ENCODE peak calls at places on chromosomes 1 and 21, in ten cellular contexts. One of them, this sample, is unnamed.
A peak's percentile ranks its signal among the peaks of the same experiment; 100 is the strongest.

GRCh38 chr21:37562920-37563640 is 196.5 kb downstream of the DYRK1A start:
- DNase-seq in thoracic aorta: no peak
- DNase-seq in dorsolateral prefrontal cortex: no peak
- DNase-seq in WERI-Rb-1: no peak
- DNase-seq in heart left ventricle: no peak
- DNase-seq in HCT116: no peak
- DNase-seq in kidney epithelial cell: no peak
- DNase-seq in fibroblast of lung: no peak
- DNase-seq in AG04450: no peak
- DNase-seq in mammary epithelial cell: no peak
- DNase-seq in this sample: no peak

GRCh38 chr1:19232526-19232851 is 18.8 kb downstream of the EMC1 start:
- DNase-seq in thoracic aorta: no peak
- DNase-seq in dorsolateral prefrontal cortex: no peak
- DNase-seq in WERI-Rb-1: no peak
- DNase-seq in heart left ventricle: peak; percentile 39
- DNase-seq in HCT116: no peak
- DNase-seq in kidney epithelial cell: no peak
- DNase-seq in fibroblast of lung: peak; percentile 37
- DNase-seq in AG04450: peak; percentile 27
- DNase-seq in mammary epithelial cell: no peak
- DNase-seq in this sample: no peak

GRCh38 chr1:28002600-28002999 is 42.8 kb downstream of the XKR8 start:
- DNase-seq in thoracic aorta: no peak
- DNase-seq in dorsolateral prefrontal cortex: no peak
- DNase-seq in WERI-Rb-1: no peak
- DNase-seq in heart left ventricle: no peak
- DNase-seq in HCT116: no peak
- DNase-seq in kidney epithelial cell: no peak
- DNase-seq in fibroblast of lung: no peak
- DNase-seq in AG04450: no peak
- DNase-seq in mammary epithelial cell: no peak
- DNase-seq in this sample: no peak

GRCh38 chr1:83857108-83857507 is 141.8 kb downstream of the TTLL7 start:
- DNase-seq in thoracic aorta: no peak
- DNase-seq in dorsolateral prefrontal cortex: no peak
- DNase-seq in WERI-Rb-1: no peak
- DNase-seq in heart left ventricle: no peak
- DNase-seq in HCT116: no peak
- DNase-seq in kidney epithelial cell: no peak
- DNase-seq in fibroblast of lung: peak; percentile 24
- DNase-seq in AG04450: no peak
- DNase-seq in mammary epithelial cell: no peak
- DNase-seq in this sample: peak; percentile 25

GRCh38 chr1:224592636-224593579 is 23.2 kb upstream of the CNIH3 start:
- DNase-seq in thoracic aorta: no peak
- DNase-seq in dorsolateral prefrontal cortex: no peak
- DNase-seq in WERI-Rb-1: no peak
- DNase-seq in heart left ventricle: no peak
- DNase-seq in HCT116: no peak
- DNase-seq in kidney epithelial cell: peak; percentile 86
- DNase-seq in fibroblast of lung: peak; percentile 97
- DNase-seq in AG04450: peak; percentile 63
- DNase-seq in mammary epithelial cell: peak; percentile 88
- DNase-seq in this sample: peak; percentile 63

GRCh38 chr1:236734141-236734765 is 48.0 kb downstream of the ACTN2 start:
- DNase-seq in thoracic aorta: no peak
- DNase-seq in dorsolateral prefrontal cortex: no peak
- DNase-seq in WERI-Rb-1: no peak
- DNase-seq in heart left ventricle: no peak
- DNase-seq in HCT116: no peak
- DNase-seq in kidney epithelial cell: peak; percentile 10
- DNase-seq in fibroblast of lung: peak; percentile 9
- DNase-seq in AG04450: no peak
- DNase-seq in mammary epithelial cell: peak; percentile 11
- DNase-seq in this sample: peak; percentile 56

GRCh38 chr21:29372063-29372802 is 73.5 kb downstream of the BACH1 start:
- DNase-seq in thoracic aorta: peak; percentile 21
- DNase-seq in dorsolateral prefrontal cortex: no peak
- DNase-seq in WERI-Rb-1: peak; percentile 72
- DNase-seq in heart left ventricle: peak; percentile 57
- DNase-seq in HCT116: peak; percentile 67
- DNase-seq in kidney epithelial cell: no peak
- DNase-seq in fibroblast of lung: peak; percentile 75
- DNase-seq in AG04450: peak; percentile 66
- DNase-seq in mammary epithelial cell: peak; percentile 52
- DNase-seq in this sample: peak; percentile 69

GRCh38 chr1:13600762-13601483 is 17.3 kb downstream of the PDPN start:
- DNase-seq in thoracic aorta: no peak
- DNase-seq in dorsolateral prefrontal cortex: no peak
- DNase-seq in WERI-Rb-1: no peak
- DNase-seq in heart left ventricle: peak; percentile 23
- DNase-seq in HCT116: no peak
- DNase-seq in kidney epithelial cell: no peak
- DNase-seq in fibroblast of lung: no peak
- DNase-seq in AG04450: no peak
- DNase-seq in mammary epithelial cell: no peak
- DNase-seq in this sample: peak; percentile 65

GRCh38 chr1:59678809-59679228 is 135.9 kb upstream of the HOOK1 start:
- DNase-seq in thoracic aorta: no peak
- DNase-seq in dorsolateral prefrontal cortex: no peak
- DNase-seq in WERI-Rb-1: peak; percentile 32
- DNase-seq in heart left ventricle: no peak
- DNase-seq in HCT116: peak; percentile 28
- DNase-seq in kidney epithelial cell: peak; percentile 99
- DNase-seq in fibroblast of lung: peak; percentile 100
- DNase-seq in AG04450: peak; percentile 90
- DNase-seq in mammary epithelial cell: peak; percentile 96
- DNase-seq in this sample: peak; percentile 84

GRCh38 chr1:241079018-241079417 is 278.0 kb downstream of the RGS7 start:
- DNase-seq in thoracic aorta: no peak
- DNase-seq in dorsolateral prefrontal cortex: no peak
- DNase-seq in WERI-Rb-1: no peak
- DNase-seq in heart left ventricle: no peak
- DNase-seq in HCT116: no peak
- DNase-seq in kidney epithelial cell: no peak
- DNase-seq in fibroblast of lung: no peak
- DNase-seq in AG04450: no peak
- DNase-seq in mammary epithelial cell: no peak
- DNase-seq in this sample: no peak

GRCh38 chr1:96596226-96596625 is 125.4 kb upstream of the PTBP2 start:
- DNase-seq in thoracic aorta: no peak
- DNase-seq in dorsolateral prefrontal cortex: no peak
- DNase-seq in WERI-Rb-1: peak; percentile 61
- DNase-seq in heart left ventricle: no peak
- DNase-seq in HCT116: peak; percentile 55
- DNase-seq in kidney epithelial cell: no peak
- DNase-seq in fibroblast of lung: peak; percentile 13
- DNase-seq in AG04450: no peak
- DNase-seq in mammary epithelial cell: peak; percentile 21
- DNase-seq in this sample: peak; percentile 18

GRCh38 chr1:226568077-226568831 is 19.7 kb downstream of the STUM start:
- DNase-seq in thoracic aorta: no peak
- DNase-seq in dorsolateral prefrontal cortex: no peak
- DNase-seq in WERI-Rb-1: no peak
- DNase-seq in heart left ventricle: no peak
- DNase-seq in HCT116: peak; percentile 6
- DNase-seq in kidney epithelial cell: no peak
- DNase-seq in fibroblast of lung: peak; percentile 9
- DNase-seq in AG04450: no peak
- DNase-seq in mammary epithelial cell: no peak
- DNase-seq in this sample: no peak
- TF ChIP-seq CTCF in thoracic aorta: no peak
- TF ChIP-seq CTCF in dorsolateral prefrontal cortex: no peak
- TF ChIP-seq CTCF in WERI-Rb-1: peak; percentile 42
- TF ChIP-seq CTCF in heart left ventricle: peak; percentile 9
- TF ChIP-seq CTCF in HCT116: peak; percentile 59
- TF ChIP-seq CTCF in kidney epithelial cell: peak; percentile 30
- TF ChIP-seq CTCF in fibroblast of lung: peak; percentile 6
- TF ChIP-seq CTCF in AG04450: peak; percentile 17
- TF ChIP-seq CTCF in mammary epithelial cell: peak; percentile 33
- TF ChIP-seq CTCF in this sample: peak; percentile 14

GRCh38 chr1:113946668-113947387 is 17.7 kb downstream of the HIPK1 start:
- DNase-seq in thoracic aorta: no peak
- DNase-seq in dorsolateral prefrontal cortex: no peak
- DNase-seq in WERI-Rb-1: peak; percentile 62
- DNase-seq in heart left ventricle: no peak
- DNase-seq in HCT116: no peak
- DNase-seq in kidney epithelial cell: no peak
- DNase-seq in fibroblast of lung: peak; percentile 36
- DNase-seq in AG04450: no peak
- DNase-seq in mammary epithelial cell: no peak
- DNase-seq in this sample: no peak
- H3K4me3 ChIP-seq in thoracic aorta: no peak overlapping the region
- H3K4me3 ChIP-seq in dorsolateral prefrontal cortex: no peak overlapping the region
- H3K4me3 ChIP-seq in WERI-Rb-1: peak overlapping the region; percentile 29
- H3K4me3 ChIP-seq in heart left ventricle: no peak overlapping the region
- H3K4me3 ChIP-seq in HCT116: no peak overlapping the region
- H3K4me3 ChIP-seq in kidney epithelial cell: no peak overlapping the region
- H3K4me3 ChIP-seq in fibroblast of lung: no peak overlapping the region
- H3K4me3 ChIP-seq in AG04450: no peak overlapping the region
- H3K4me3 ChIP-seq in mammary epithelial cell: no peak overlapping the region
- H3K4me3 ChIP-seq in this sample: no peak overlapping the region

DNA sequence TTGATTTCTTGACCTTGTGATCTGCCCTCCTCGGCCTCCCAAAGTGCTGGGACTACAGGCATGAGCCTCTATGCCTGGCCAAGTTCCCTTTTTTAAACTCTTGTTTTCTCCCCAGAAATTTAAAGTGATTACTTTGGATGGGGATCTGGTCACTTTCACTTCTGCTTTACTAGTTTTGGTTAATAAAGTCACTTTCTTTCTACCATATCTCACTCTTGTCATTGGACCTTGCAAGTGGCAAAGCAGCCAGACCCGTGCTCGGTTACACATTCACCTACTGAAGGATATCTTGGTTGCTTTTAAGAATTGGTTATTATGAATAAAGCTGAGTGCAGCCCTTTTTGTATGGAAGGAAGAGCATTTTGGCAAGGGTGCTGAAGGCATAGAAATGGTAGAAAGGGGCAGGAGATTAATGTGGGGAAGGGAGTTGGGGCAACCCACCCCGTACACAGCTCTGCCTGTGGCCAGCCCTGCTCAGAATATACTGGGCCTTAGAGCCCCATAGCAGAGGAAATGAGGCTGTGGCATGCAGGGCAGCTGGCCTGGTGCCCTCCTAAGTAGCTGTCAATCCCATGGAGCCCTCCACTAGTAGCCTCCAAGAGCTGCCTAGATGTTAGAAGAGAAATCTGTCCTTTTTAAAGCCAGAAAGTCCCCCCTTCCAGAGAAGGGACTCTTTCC is 40.7 kb downstream of the CD2 start:
- DNase-seq in thoracic aorta: no peak
- DNase-seq in dorsolateral prefrontal cortex: no peak
- DNase-seq in WERI-Rb-1: no peak
- DNase-seq in heart left ventricle: no peak
- DNase-seq in HCT116: no peak
- DNase-seq in kidney epithelial cell: no peak
- DNase-seq in fibroblast of lung: no peak
- DNase-seq in AG04450: no peak
- DNase-seq in mammary epithelial cell: no peak
- DNase-seq in this sample: no peak
- H3K27me3 ChIP-seq in thoracic aorta: no peaks in the 10 kb centered on the region
- H3K27me3 ChIP-seq in dorsolateral prefrontal cortex: peaks cover 8% of the 10 kb centered on the region
- H3K27me3 ChIP-seq in WERI-Rb-1: no peaks in the 10 kb centered on the region
- H3K27me3 ChIP-seq in heart left ventricle: no peaks in the 10 kb centered on the region
- H3K27me3 ChIP-seq in HCT116: no peaks in the 10 kb centered on the region
- H3K27me3 ChIP-seq in kidney epithelial cell: no peaks in the 10 kb centered on the region
- H3K27me3 ChIP-seq in fibroblast of lung: no peaks in the 10 kb centered on the region
- H3K27me3 ChIP-seq in AG04450: no peaks in the 10 kb centered on the region
- H3K27me3 ChIP-seq in mammary epithelial cell: no peaks in the 10 kb centered on the region
- H3K27me3 ChIP-seq in this sample: no peaks in the 10 kb centered on the region

DNA sequence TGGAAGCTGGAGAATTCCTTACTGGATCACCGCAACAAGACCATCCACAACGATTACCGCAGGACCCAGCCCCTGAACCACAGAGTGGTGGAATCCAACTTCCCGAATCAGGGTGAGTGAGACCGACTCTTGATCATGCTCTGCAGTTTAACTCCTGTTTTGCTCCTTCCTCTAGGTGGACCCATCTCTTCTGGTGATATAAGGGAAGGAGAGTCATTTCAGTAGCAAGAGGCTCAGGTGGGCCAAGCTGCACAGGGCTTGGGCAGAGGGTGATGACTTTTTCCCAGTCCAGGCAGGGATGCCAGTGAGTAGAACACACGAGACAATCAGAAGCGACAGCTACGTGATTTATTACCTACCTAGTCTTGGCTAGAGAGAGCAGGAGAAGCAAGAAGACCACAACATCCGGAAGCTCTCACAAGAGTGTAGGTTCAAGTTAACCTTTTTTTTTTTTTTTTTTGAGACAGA is 25.2 kb downstream of the CA6 start:
- DNase-seq in thoracic aorta: no peak
- DNase-seq in dorsolateral prefrontal cortex: no peak
- DNase-seq in WERI-Rb-1: no peak
- DNase-seq in heart left ventricle: no peak
- DNase-seq in HCT116: no peak
- DNase-seq in kidney epithelial cell: no peak
- DNase-seq in fibroblast of lung: no peak
- DNase-seq in AG04450: no peak
- DNase-seq in mammary epithelial cell: no peak
- DNase-seq in this sample: no peak
- TF ChIP-seq CTCF in thoracic aorta: no peak
- TF ChIP-seq CTCF in dorsolateral prefrontal cortex: no peak
- TF ChIP-seq CTCF in WERI-Rb-1: no peak
- TF ChIP-seq CTCF in heart left ventricle: no peak
- TF ChIP-seq CTCF in HCT116: no peak
- TF ChIP-seq CTCF in kidney epithelial cell: no peak
- TF ChIP-seq CTCF in fibroblast of lung: no peak
- TF ChIP-seq CTCF in AG04450: no peak
- TF ChIP-seq CTCF in mammary epithelial cell: no peak
- TF ChIP-seq CTCF in this sample: no peak

GRCh38 chr1:9182784-9183257 is 51.8 kb upstream of the H6PD start:
- DNase-seq in thoracic aorta: no peak
- DNase-seq in dorsolateral prefrontal cortex: no peak
- DNase-seq in WERI-Rb-1: no peak
- DNase-seq in heart left ventricle: no peak
- DNase-seq in HCT116: no peak
- DNase-seq in kidney epithelial cell: no peak
- DNase-seq in fibroblast of lung: no peak
- DNase-seq in AG04450: no peak
- DNase-seq in mammary epithelial cell: no peak
- DNase-seq in this sample: no peak
- H3K4me3 ChIP-seq in thoracic aorta: peak overlapping the region; percentile 97
- H3K4me3 ChIP-seq in dorsolateral prefrontal cortex: peak overlapping the region; percentile 59
- H3K4me3 ChIP-seq in WERI-Rb-1: peak overlapping the region; percentile 79
- H3K4me3 ChIP-seq in heart left ventricle: peak overlapping the region; percentile 58
- H3K4me3 ChIP-seq in HCT116: peak overlapping the region; percentile 86
- H3K4me3 ChIP-seq in kidney epithelial cell: peak overlapping the region; percentile 74
- H3K4me3 ChIP-seq in fibroblast of lung: peak overlapping the region; percentile 68
- H3K4me3 ChIP-seq in AG04450: peak overlapping the region; percentile 84
- H3K4me3 ChIP-seq in mammary epithelial cell: peak overlapping the region; percentile 94
- H3K4me3 ChIP-seq in this sample: peak overlapping the region; percentile 58

DNA sequence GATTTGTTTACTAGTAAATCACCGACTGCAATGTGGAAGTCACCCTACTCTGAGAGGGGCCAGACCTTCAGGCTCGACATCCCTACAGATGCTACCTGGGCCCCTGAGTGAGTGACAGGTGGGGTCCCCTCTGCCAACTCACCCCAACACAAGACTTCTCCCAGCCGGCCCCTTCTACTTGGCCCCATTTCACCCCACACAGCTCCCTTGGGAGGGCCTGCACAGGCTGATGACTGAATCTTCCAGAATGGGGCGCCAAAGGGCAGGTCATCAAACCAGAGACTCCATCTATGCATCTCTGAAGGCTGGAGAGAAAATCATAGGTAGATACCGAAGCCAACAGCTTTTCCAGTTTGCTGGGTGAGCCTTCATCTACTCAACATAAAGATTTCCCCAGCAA is 9.4 kb upstream of the S100A8 start:
- DNase-seq in thoracic aorta: no peak
- DNase-seq in dorsolateral prefrontal cortex: no peak
- DNase-seq in WERI-Rb-1: peak; percentile 69
- DNase-seq in heart left ventricle: no peak
- DNase-seq in HCT116: no peak
- DNase-seq in kidney epithelial cell: no peak
- DNase-seq in fibroblast of lung: no peak
- DNase-seq in AG04450: no peak
- DNase-seq in mammary epithelial cell: no peak
- DNase-seq in this sample: no peak
- H3K27me3 ChIP-seq in thoracic aorta: no peaks in the 10 kb centered on the region
- H3K27me3 ChIP-seq in dorsolateral prefrontal cortex: no peaks in the 10 kb centered on the region
- H3K27me3 ChIP-seq in WERI-Rb-1: peaks cover 93% of the 10 kb centered on the region
- H3K27me3 ChIP-seq in heart left ventricle: no peaks in the 10 kb centered on the region
- H3K27me3 ChIP-seq in HCT116: peaks cover 62% of the 10 kb centered on the region
- H3K27me3 ChIP-seq in kidney epithelial cell: no peaks in the 10 kb centered on the region
- H3K27me3 ChIP-seq in fibroblast of lung: peaks cover 3% of the 10 kb centered on the region
- H3K27me3 ChIP-seq in AG04450: no peaks in the 10 kb centered on the region
- H3K27me3 ChIP-seq in mammary epithelial cell: no peaks in the 10 kb centered on the region
- H3K27me3 ChIP-seq in this sample: peaks cover 2% of the 10 kb centered on the region